ENCODE peak calls at places on chromosomes 2 and 18, in four cellular contexts. One of them, this sample, is unnamed.

GRCh38 chr2:100106460-100106859 is 35.9 kb downstream of the AFF3 start:
- DNase-seq in neuronal stem cell: no peak
- DNase-seq in IMR-90: peak; percentile 45
- DNase-seq in HCT116: no peak
- DNase-seq in this sample: no peak

GRCh38 chr2:232870766-232871371 is 805 bp downstream of the SNORC start:
- DNase-seq in HCT116: no peak
- DNase-seq in neuronal stem cell: no peak
- DNase-seq in IMR-90: no peak
- DNase-seq in this sample: no peak

GRCh38 chr2:189783451-189783926 is 650 bp downstream of the ORMDL1 start:
- DNase-seq in neuronal stem cell: no peak
- DNase-seq in IMR-90: peak; percentile 49
- DNase-seq in HCT116: no peak
- DNase-seq in this sample: peak; percentile 11

GRCh38 chr2:9378433-9379371 is 44.6 kb downstream of the ITGB1BP1 start:
- DNase-seq in IMR-90: peak; percentile 90
- DNase-seq in HCT116: no peak
- DNase-seq in neuronal stem cell: no peak
- DNase-seq in this sample: peak; percentile 40

GRCh38 chr2:120740375-120740764 is 4.7 kb downstream of the GLI2 start:
- DNase-seq in neuronal stem cell: peak; percentile 57
- DNase-seq in IMR-90: no peak
- DNase-seq in HCT116: no peak
- DNase-seq in this sample: no peak

GRCh38 chr2:110688594-110689091 is 10.8 kb upstream of the BUB1 start:
- DNase-seq in IMR-90: no peak
- DNase-seq in neuronal stem cell: peak; percentile 70
- DNase-seq in HCT116: no peak
- DNase-seq in this sample: no peak

GRCh38 chr2:151483546-151483945 is 73.8 kb downstream of the RIF1 start:
- DNase-seq in HCT116: no peak
- DNase-seq in IMR-90: no peak
- DNase-seq in neuronal stem cell: no peak
- DNase-seq in this sample: no peak

GRCh38 chr2:3523551-3524041 is 4.3 kb upstream of the ADI1 start:
- DNase-seq in HCT116: no peak
- DNase-seq in IMR-90: peak; percentile 49
- DNase-seq in neuronal stem cell: no peak
- DNase-seq in this sample: peak; percentile 42

GRCh38 chr2:71850306-71850801 is 297.3 kb downstream of the CYP26B1 start:
- DNase-seq in neuronal stem cell: no peak
- DNase-seq in IMR-90: no peak
- DNase-seq in HCT116: no peak
- DNase-seq in this sample: no peak

GRCh38 chr2:72757177-72757775 is 68.6 kb downstream of the EXOC6B start:
- DNase-seq in neuronal stem cell: no peak
- DNase-seq in HCT116: no peak
- DNase-seq in IMR-90: peak; percentile 76
- DNase-seq in this sample: peak; percentile 66

GRCh38 chr18:78571831-78572347 is 407.7 kb upstream of the SALL3 start:
- DNase-seq in HCT116: no peak
- DNase-seq in IMR-90: no peak
- DNase-seq in neuronal stem cell: no peak
- DNase-seq in this sample: no peak

GRCh38 chr2:2291500-2292260 is 39.4 kb downstream of the MYT1L start:
- DNase-seq in HCT116: no peak
- DNase-seq in IMR-90: no peak
- DNase-seq in neuronal stem cell: peak; percentile 49
- DNase-seq in this sample: no peak

GRCh38 chr2:213818436-213818835 is 534.2 kb downstream of the SPAG16 start:
- DNase-seq in IMR-90: peak; percentile 76
- DNase-seq in HCT116: no peak
- DNase-seq in neuronal stem cell: no peak
- DNase-seq in this sample: no peak

GRCh38 chr2:81077396-81077795 is 772.8 kb upstream of the LRRTM1 start:
- DNase-seq in HCT116: no peak
- DNase-seq in neuronal stem cell: no peak
- DNase-seq in IMR-90: no peak
- DNase-seq in this sample: no peak

GRCh38 chr2:120818441-120818920 is 82.8 kb downstream of the GLI2 start:
- DNase-seq in neuronal stem cell: no peak
- DNase-seq in HCT116: no peak
- DNase-seq in IMR-90: peak; percentile 95
- DNase-seq in this sample: no peak

GRCh38 chr2:200373196-200373595 is 66.7 kb downstream of the SPATS2L start:
- DNase-seq in IMR-90: no peak
- DNase-seq in neuronal stem cell: no peak
- DNase-seq in HCT116: no peak
- DNase-seq in this sample: no peak

GRCh38 chr18:2451556-2451955 is 119.7 kb downstream of the METTL4 start:
- DNase-seq in neuronal stem cell: no peak
- DNase-seq in HCT116: no peak
- DNase-seq in IMR-90: no peak
- DNase-seq in this sample: no peak

GRCh38 chr2:128326296-128326790 is 7.7 kb upstream of the HS6ST1 start:
- DNase-seq in IMR-90: no peak
- DNase-seq in HCT116: no peak
- DNase-seq in neuronal stem cell: no peak
- DNase-seq in this sample: peak; percentile 83

GRCh38 chr2:212959469-212960117 is 191.8 kb downstream of the IKZF2 start:
- DNase-seq in IMR-90: no peak
- DNase-seq in neuronal stem cell: no peak
- DNase-seq in HCT116: no peak
- DNase-seq in this sample: peak; percentile 95

GRCh38 chr2:28648671-28649395 is 102.8 kb upstream of the PPP1CB start:
- DNase-seq in neuronal stem cell: no peak
- DNase-seq in IMR-90: no peak
- DNase-seq in HCT116: no peak
- DNase-seq in this sample: no peak
- H2AFZ ChIP-seq in neuronal stem cell: peak overlapping the region; percentile 4
- H2AFZ ChIP-seq in IMR-90: peak overlapping the region; percentile 37
- H2AFZ ChIP-seq in HCT116: peak overlapping the region; percentile 85
- H2AFZ ChIP-seq in this sample: no peak overlapping the region

GRCh38 chr2:113197347-113198047 is 23.7 kb downstream of the PSD4 start:
- DNase-seq in IMR-90: no peak
- DNase-seq in HCT116: no peak
- DNase-seq in neuronal stem cell: no peak
- DNase-seq in this sample: no peak

GRCh38 chr2:113198790-113199612 is 25.2 kb downstream of the PSD4 start:
- DNase-seq in IMR-90: peak; percentile 47
- DNase-seq in HCT116: peak; percentile 71
- DNase-seq in neuronal stem cell: peak; percentile 74
- DNase-seq in this sample: peak; percentile 85

GRCh38 chr2:113200236-113200635 is 26.5 kb downstream of the PSD4 start:
- DNase-seq in neuronal stem cell: no peak
- DNase-seq in IMR-90: no peak
- DNase-seq in HCT116: no peak
- DNase-seq in this sample: no peak

GRCh38 chr2:113196839-113197238 is 23.1 kb downstream of the PSD4 start:
- DNase-seq in HCT116: no peak
- DNase-seq in IMR-90: no peak
- DNase-seq in neuronal stem cell: no peak
- DNase-seq in this sample: no peak

DNA sequence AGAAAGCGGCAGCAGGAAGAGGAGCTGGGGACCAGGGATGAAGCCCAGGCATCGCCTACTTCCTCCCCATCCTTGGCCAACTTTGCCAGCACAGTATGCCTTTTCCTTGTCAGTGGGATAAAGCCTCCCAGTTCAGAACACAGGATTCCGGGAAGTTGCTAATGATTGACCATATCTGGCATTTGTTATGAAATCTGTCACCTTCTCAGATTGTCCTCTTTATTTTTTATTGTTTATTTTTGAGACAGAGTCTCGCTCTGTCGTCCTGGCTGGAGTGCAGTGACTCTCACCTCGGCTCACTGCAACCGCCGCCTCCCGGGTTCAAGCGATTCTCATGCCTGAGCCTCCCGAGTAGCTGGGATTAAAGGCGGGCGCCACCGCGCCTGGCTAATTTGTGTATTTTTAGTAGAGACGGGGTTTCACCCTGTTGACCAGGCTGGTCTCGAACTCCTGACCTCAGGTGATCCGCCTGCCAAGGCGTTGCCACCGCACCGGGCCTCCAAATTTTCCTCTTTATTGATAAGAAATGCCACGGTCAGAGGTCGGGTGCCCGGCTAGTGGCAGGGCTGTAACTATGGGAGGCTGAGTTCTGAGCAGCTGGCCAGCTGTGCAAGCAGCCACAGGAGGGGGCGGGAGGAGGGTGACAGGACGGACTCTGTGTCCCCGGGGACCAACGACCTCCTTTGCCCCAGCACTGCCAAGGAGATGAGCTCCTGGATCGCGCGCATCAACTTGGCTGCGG is 24.4 kb downstream of the PSD4 start:
- DNase-seq in IMR-90: no peak
- DNase-seq in neuronal stem cell: no peak
- DNase-seq in HCT116: no peak
- DNase-seq in this sample: no peak
- H3K9ac ChIP-seq in IMR-90: no peak overlapping the region
- H3K9ac ChIP-seq in neuronal stem cell: peak overlapping the region; percentile 61
- H3K9ac ChIP-seq in HCT116: peak overlapping the region; percentile 57
- H3K9ac ChIP-seq in this sample: no peak overlapping the region

GRCh38 chr2:20377738-20378137 is 27.1 kb upstream of the PUM2 start:
- DNase-seq in neuronal stem cell: no peak
- DNase-seq in IMR-90: no peak
- DNase-seq in HCT116: no peak
- DNase-seq in this sample: no peak

GRCh38 chr2:20374919-20375318 is 24.3 kb upstream of the PUM2 start:
- DNase-seq in HCT116: no peak
- DNase-seq in neuronal stem cell: no peak
- DNase-seq in IMR-90: no peak
- DNase-seq in this sample: no peak

GRCh38 chr2:20381457-20381856 is 30.8 kb upstream of the PUM2 start:
- DNase-seq in neuronal stem cell: no peak
- DNase-seq in IMR-90: peak; percentile 68
- DNase-seq in HCT116: no peak
- DNase-seq in this sample: peak; percentile 66

GRCh38 chr2:20378341-20378740 is 27.7 kb upstream of the PUM2 start:
- DNase-seq in IMR-90: no peak
- DNase-seq in HCT116: no peak
- DNase-seq in neuronal stem cell: no peak
- DNase-seq in this sample: no peak

DNA sequence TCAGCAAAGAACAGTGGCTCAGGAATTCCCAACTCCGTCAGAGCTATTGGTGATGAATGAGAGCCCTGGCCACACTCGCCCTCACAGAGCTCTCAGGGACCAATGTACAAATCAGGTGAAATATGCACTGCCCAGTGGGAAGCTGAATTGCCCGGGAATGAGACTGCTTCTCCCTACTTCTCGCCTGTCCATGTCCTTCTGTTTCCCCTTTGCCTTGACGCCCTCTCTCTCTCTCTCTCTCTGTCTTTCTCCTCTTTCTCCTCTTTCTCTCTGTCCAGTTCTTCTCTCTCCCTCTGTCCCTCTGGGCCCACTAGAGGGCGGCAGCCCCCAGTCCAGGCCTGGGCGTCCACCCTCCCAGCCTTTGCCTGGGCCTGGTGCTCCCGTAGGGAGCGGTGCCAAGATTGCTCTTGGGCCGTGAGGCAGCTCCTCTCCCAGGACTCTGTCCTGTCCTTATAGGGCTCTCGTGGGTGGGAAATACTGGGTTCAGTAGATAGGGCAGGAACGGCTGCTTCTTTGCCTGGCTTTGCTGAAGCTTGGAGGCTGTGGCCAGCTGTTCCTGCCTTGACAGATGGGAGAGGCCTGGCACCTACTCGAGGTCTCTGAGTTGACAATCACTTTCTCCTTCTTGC is 28.4 kb upstream of the PUM2 start:
- DNase-seq in HCT116: peak; percentile 38
- DNase-seq in neuronal stem cell: peak; percentile 45
- DNase-seq in IMR-90: peak; percentile 86
- DNase-seq in this sample: peak; percentile 74
- H2AFZ ChIP-seq in HCT116: peak overlapping the region; percentile 74
- H2AFZ ChIP-seq in neuronal stem cell: peak overlapping the region; percentile 81
- H2AFZ ChIP-seq in IMR-90: peak overlapping the region; percentile 90
- H2AFZ ChIP-seq in this sample: peak overlapping the region; percentile 19

DNA sequence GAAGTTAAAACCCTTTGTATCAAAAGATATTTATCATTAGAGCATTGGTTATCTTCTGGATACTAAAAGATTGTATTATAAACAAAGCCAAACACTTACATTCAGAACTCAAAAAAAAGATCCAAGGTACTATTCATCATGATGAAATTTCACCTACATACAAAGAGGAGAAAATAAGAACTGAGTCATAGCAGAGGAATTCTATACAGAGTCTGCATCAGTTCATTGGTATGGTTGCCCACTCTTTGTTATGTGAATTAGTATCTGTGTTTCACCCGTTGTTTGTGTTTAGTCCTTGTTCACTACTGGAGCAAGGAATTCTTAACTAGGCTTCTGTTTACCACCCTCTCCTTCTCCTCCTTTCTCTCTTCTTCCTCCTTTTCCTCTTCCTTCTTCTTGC is 157.9 kb downstream of the LNPK start:
- DNase-seq in HCT116: peak; percentile 8
- DNase-seq in neuronal stem cell: no peak
- DNase-seq in IMR-90: peak; percentile 78
- DNase-seq in this sample: peak; percentile 48
- H3K9ac ChIP-seq in HCT116: no peak overlapping the region
- H3K9ac ChIP-seq in neuronal stem cell: no peak overlapping the region
- H3K9ac ChIP-seq in IMR-90: no peak overlapping the region
- H3K9ac ChIP-seq in this sample: no peak overlapping the region

DNA sequence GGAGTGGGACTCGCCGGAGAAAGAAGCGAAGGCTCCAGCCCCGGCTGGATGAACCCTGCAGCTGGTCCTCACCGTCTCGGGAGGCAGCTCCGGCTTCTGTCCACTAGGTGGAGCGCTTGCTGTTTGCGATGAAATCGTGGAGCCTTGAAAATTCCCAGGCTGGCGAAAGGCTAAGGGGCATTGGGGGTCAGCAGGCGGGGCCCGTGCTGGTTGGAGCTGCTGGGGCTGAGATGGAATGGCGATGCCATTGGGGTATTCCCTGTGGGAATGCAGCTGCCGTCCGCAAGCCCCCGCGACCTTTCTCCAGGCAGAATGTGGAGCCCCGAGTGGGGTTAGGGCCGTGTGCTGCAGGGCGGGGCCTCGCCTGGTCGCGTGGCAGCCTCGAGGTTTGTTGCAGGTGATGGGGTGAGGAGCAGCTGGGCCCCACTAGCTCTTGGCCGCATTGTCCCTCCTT is 81.4 kb downstream of the RTP5 start:
- DNase-seq in IMR-90: peak; percentile 49
- DNase-seq in neuronal stem cell: peak; percentile 83
- DNase-seq in HCT116: peak; percentile 31
- DNase-seq in this sample: peak; percentile 51
- H2AFZ ChIP-seq in IMR-90: peak overlapping the region; percentile 63
- H2AFZ ChIP-seq in neuronal stem cell: peak overlapping the region; percentile 31
- H2AFZ ChIP-seq in HCT116: no peak overlapping the region
- H2AFZ ChIP-seq in this sample: peak overlapping the region; percentile 9

GRCh38 chr2:68428132-68428531 is 39.0 kb downstream of the FBXO48 start:
- DNase-seq in IMR-90: no peak
- DNase-seq in neuronal stem cell: no peak
- DNase-seq in HCT116: no peak
- DNase-seq in this sample: no peak
- H3K9ac ChIP-seq in IMR-90: no peak overlapping the region
- H3K9ac ChIP-seq in neuronal stem cell: no peak overlapping the region
- H3K9ac ChIP-seq in HCT116: no peak overlapping the region
- H3K9ac ChIP-seq in this sample: no peak overlapping the region